ENCODE peak calls at places on chromosomes 1 and 21, in nine cellular contexts. One of them, this sample, is unnamed.

GRCh38 chr1:81848880-81849500 is 48.3 kb downstream of the ADGRL2 start:
- DNase-seq in activated naive CD4-positive, alpha-beta T cell treated with Interleukin-2 at 50 U/mL for 16 hours: no peak
- DNase-seq in T-cell: no peak
- DNase-seq in IMR-90: no peak
- DNase-seq in AG10803: no peak
- DNase-seq in NCI-H1092 treated with DMSO at 0.1 percent for 48 hours: peak
- DNase-seq in SJSA1: no peak
- DNase-seq in body of pancreas: no peak
- DNase-seq in activated T-cell treated with anti-CD3 and anti-CD28 coated beads, Interleukin-2, amount 50 U/mL, for 4 hours: no peak
- DNase-seq in this sample: no peak

GRCh38 chr1:55055951-55056631 is 16.7 kb downstream of the PCSK9 start:
- DNase-seq in activated naive CD4-positive, alpha-beta T cell treated with Interleukin-2 at 50 U/mL for 16 hours: no peak
- DNase-seq in T-cell: no peak
- DNase-seq in IMR-90: no peak
- DNase-seq in AG10803: no peak
- DNase-seq in NCI-H1092 treated with DMSO at 0.1 percent for 48 hours: no peak
- DNase-seq in SJSA1: no peak
- DNase-seq in body of pancreas: no peak
- DNase-seq in activated T-cell treated with anti-CD3 and anti-CD28 coated beads, Interleukin-2, amount 50 U/mL, for 4 hours: no peak
- DNase-seq in this sample: no peak

GRCh38 chr1:81007024-81007423 is 793.7 kb upstream of the ADGRL2 start:
- DNase-seq in activated naive CD4-positive, alpha-beta T cell treated with Interleukin-2 at 50 U/mL for 16 hours: no peak
- DNase-seq in T-cell: no peak
- DNase-seq in IMR-90: no peak
- DNase-seq in AG10803: no peak
- DNase-seq in NCI-H1092 treated with DMSO at 0.1 percent for 48 hours: no peak
- DNase-seq in SJSA1: no peak
- DNase-seq in body of pancreas: no peak
- DNase-seq in activated T-cell treated with anti-CD3 and anti-CD28 coated beads, Interleukin-2, amount 50 U/mL, for 4 hours: no peak
- DNase-seq in this sample: no peak

GRCh38 chr1:21937372-21938121 is 437 bp upstream of the HSPG2 start:
- DNase-seq in activated naive CD4-positive, alpha-beta T cell treated with Interleukin-2 at 50 U/mL for 16 hours: peak
- DNase-seq in T-cell: peak
- DNase-seq in IMR-90: peak
- DNase-seq in AG10803: peak
- DNase-seq in NCI-H1092 treated with DMSO at 0.1 percent for 48 hours: peak
- DNase-seq in SJSA1: peak
- DNase-seq in body of pancreas: peak
- DNase-seq in activated T-cell treated with anti-CD3 and anti-CD28 coated beads, Interleukin-2, amount 50 U/mL, for 4 hours: peak
- DNase-seq in this sample: peak

GRCh38 chr1:110106013-110106941 is 6.0 kb upstream of the UBL4B start:
- DNase-seq in activated naive CD4-positive, alpha-beta T cell treated with Interleukin-2 at 50 U/mL for 16 hours: peak
- DNase-seq in T-cell: peak
- DNase-seq in IMR-90: peak
- DNase-seq in AG10803: peak
- DNase-seq in NCI-H1092 treated with DMSO at 0.1 percent for 48 hours: peak
- DNase-seq in SJSA1: peak
- DNase-seq in body of pancreas: peak
- DNase-seq in activated T-cell treated with anti-CD3 and anti-CD28 coated beads, Interleukin-2, amount 50 U/mL, for 4 hours: peak
- DNase-seq in this sample: peak

GRCh38 chr21:26171310-26172100 is 935 bp upstream of the APP start:
- DNase-seq in activated naive CD4-positive, alpha-beta T cell treated with Interleukin-2 at 50 U/mL for 16 hours: no peak
- DNase-seq in T-cell: no peak
- DNase-seq in IMR-90: no peak
- DNase-seq in AG10803: no peak
- DNase-seq in NCI-H1092 treated with DMSO at 0.1 percent for 48 hours: peak
- DNase-seq in SJSA1: no peak
- DNase-seq in body of pancreas: no peak
- DNase-seq in activated T-cell treated with anti-CD3 and anti-CD28 coated beads, Interleukin-2, amount 50 U/mL, for 4 hours: no peak
- DNase-seq in this sample: no peak

GRCh38 chr1:165949335-165950130 is 122.1 kb downstream of the UCK2 start:
- DNase-seq in activated naive CD4-positive, alpha-beta T cell treated with Interleukin-2 at 50 U/mL for 16 hours: no peak
- DNase-seq in T-cell: no peak
- DNase-seq in IMR-90: no peak
- DNase-seq in AG10803: peak
- DNase-seq in NCI-H1092 treated with DMSO at 0.1 percent for 48 hours: no peak
- DNase-seq in SJSA1: no peak
- DNase-seq in body of pancreas: no peak
- DNase-seq in activated T-cell treated with anti-CD3 and anti-CD28 coated beads, Interleukin-2, amount 50 U/mL, for 4 hours: no peak
- DNase-seq in this sample: no peak

GRCh38 chr1:14969006-14969405 is 184.5 kb upstream of the TMEM51 start:
- DNase-seq in activated naive CD4-positive, alpha-beta T cell treated with Interleukin-2 at 50 U/mL for 16 hours: peak
- DNase-seq in T-cell: peak
- DNase-seq in IMR-90: no peak
- DNase-seq in AG10803: peak
- DNase-seq in NCI-H1092 treated with DMSO at 0.1 percent for 48 hours: no peak
- DNase-seq in SJSA1: no peak
- DNase-seq in body of pancreas: no peak
- DNase-seq in activated T-cell treated with anti-CD3 and anti-CD28 coated beads, Interleukin-2, amount 50 U/mL, for 4 hours: no peak
- DNase-seq in this sample: no peak

GRCh38 chr1:46190539-46190938 is 7.7 kb downstream of the POMGNT1 start:
- DNase-seq in activated naive CD4-positive, alpha-beta T cell treated with Interleukin-2 at 50 U/mL for 16 hours: no peak
- DNase-seq in T-cell: no peak
- DNase-seq in IMR-90: no peak
- DNase-seq in AG10803: no peak
- DNase-seq in NCI-H1092 treated with DMSO at 0.1 percent for 48 hours: no peak
- DNase-seq in SJSA1: no peak
- DNase-seq in body of pancreas: no peak
- DNase-seq in activated T-cell treated with anti-CD3 and anti-CD28 coated beads, Interleukin-2, amount 50 U/mL, for 4 hours: no peak
- DNase-seq in this sample: no peak

GRCh38 chr1:22817462-22817861 is 106.8 kb downstream of the EPHB2 start:
- DNase-seq in activated naive CD4-positive, alpha-beta T cell treated with Interleukin-2 at 50 U/mL for 16 hours: no peak
- DNase-seq in T-cell: no peak
- DNase-seq in IMR-90: no peak
- DNase-seq in AG10803: no peak
- DNase-seq in NCI-H1092 treated with DMSO at 0.1 percent for 48 hours: no peak
- DNase-seq in SJSA1: no peak
- DNase-seq in body of pancreas: no peak
- DNase-seq in activated T-cell treated with anti-CD3 and anti-CD28 coated beads, Interleukin-2, amount 50 U/mL, for 4 hours: no peak
- DNase-seq in this sample: no peak

GRCh38 chr1:94079056-94079990 is 41.6 kb downstream of the ABCA4 start:
- DNase-seq in activated naive CD4-positive, alpha-beta T cell treated with Interleukin-2 at 50 U/mL for 16 hours: no peak
- DNase-seq in T-cell: no peak
- DNase-seq in IMR-90: no peak
- DNase-seq in AG10803: no peak
- DNase-seq in NCI-H1092 treated with DMSO at 0.1 percent for 48 hours: no peak
- DNase-seq in SJSA1: peak
- DNase-seq in body of pancreas: no peak
- DNase-seq in activated T-cell treated with anti-CD3 and anti-CD28 coated beads, Interleukin-2, amount 50 U/mL, for 4 hours: no peak
- DNase-seq in this sample: no peak

GRCh38 chr1:149844096-149844495 is 55.3 kb upstream of the BOLA1 start:
- DNase-seq in activated naive CD4-positive, alpha-beta T cell treated with Interleukin-2 at 50 U/mL for 16 hours: peak
- DNase-seq in T-cell: no peak
- DNase-seq in IMR-90: peak
- DNase-seq in AG10803: peak
- DNase-seq in NCI-H1092 treated with DMSO at 0.1 percent for 48 hours: no peak
- DNase-seq in SJSA1: no peak
- DNase-seq in body of pancreas: no peak
- DNase-seq in activated T-cell treated with anti-CD3 and anti-CD28 coated beads, Interleukin-2, amount 50 U/mL, for 4 hours: peak
- DNase-seq in this sample: peak

GRCh38 chr1:225662155-225662554 is 9.2 kb upstream of the ENAH start:
- DNase-seq in activated naive CD4-positive, alpha-beta T cell treated with Interleukin-2 at 50 U/mL for 16 hours: no peak
- DNase-seq in T-cell: no peak
- DNase-seq in IMR-90: no peak
- DNase-seq in AG10803: no peak
- DNase-seq in NCI-H1092 treated with DMSO at 0.1 percent for 48 hours: no peak
- DNase-seq in SJSA1: no peak
- DNase-seq in body of pancreas: no peak
- DNase-seq in activated T-cell treated with anti-CD3 and anti-CD28 coated beads, Interleukin-2, amount 50 U/mL, for 4 hours: no peak
- DNase-seq in this sample: no peak

GRCh38 chr1:66271904-66272254 is 262.1 kb upstream of the SGIP1 start:
- DNase-seq in activated naive CD4-positive, alpha-beta T cell treated with Interleukin-2 at 50 U/mL for 16 hours: no peak
- DNase-seq in T-cell: no peak
- DNase-seq in IMR-90: peak
- DNase-seq in AG10803: peak
- DNase-seq in NCI-H1092 treated with DMSO at 0.1 percent for 48 hours: no peak
- DNase-seq in SJSA1: no peak
- DNase-seq in body of pancreas: peak
- DNase-seq in activated T-cell treated with anti-CD3 and anti-CD28 coated beads, Interleukin-2, amount 50 U/mL, for 4 hours: no peak
- DNase-seq in this sample: no peak

GRCh38 chr1:11179125-11179524 is 10.0 kb upstream of the ANGPTL7 start:
- DNase-seq in activated naive CD4-positive, alpha-beta T cell treated with Interleukin-2 at 50 U/mL for 16 hours: no peak
- DNase-seq in T-cell: no peak
- DNase-seq in IMR-90: no peak
- DNase-seq in AG10803: no peak
- DNase-seq in NCI-H1092 treated with DMSO at 0.1 percent for 48 hours: no peak
- DNase-seq in SJSA1: no peak
- DNase-seq in body of pancreas: no peak
- DNase-seq in activated T-cell treated with anti-CD3 and anti-CD28 coated beads, Interleukin-2, amount 50 U/mL, for 4 hours: no peak
- DNase-seq in this sample: no peak

GRCh38 chr21:14086553-14086952 is 124.2 kb downstream of the LIPI start:
- DNase-seq in activated naive CD4-positive, alpha-beta T cell treated with Interleukin-2 at 50 U/mL for 16 hours: no peak
- DNase-seq in T-cell: no peak
- DNase-seq in IMR-90: no peak
- DNase-seq in AG10803: no peak
- DNase-seq in NCI-H1092 treated with DMSO at 0.1 percent for 48 hours: no peak
- DNase-seq in SJSA1: no peak
- DNase-seq in body of pancreas: no peak
- DNase-seq in activated T-cell treated with anti-CD3 and anti-CD28 coated beads, Interleukin-2, amount 50 U/mL, for 4 hours: no peak
- DNase-seq in this sample: no peak

GRCh38 chr1:201185527-201186128 is 5.0 kb upstream of the IGFN1 start:
- DNase-seq in activated naive CD4-positive, alpha-beta T cell treated with Interleukin-2 at 50 U/mL for 16 hours: no peak
- DNase-seq in T-cell: no peak
- DNase-seq in IMR-90: no peak
- DNase-seq in AG10803: no peak
- DNase-seq in NCI-H1092 treated with DMSO at 0.1 percent for 48 hours: no peak
- DNase-seq in SJSA1: peak
- DNase-seq in body of pancreas: no peak
- DNase-seq in activated T-cell treated with anti-CD3 and anti-CD28 coated beads, Interleukin-2, amount 50 U/mL, for 4 hours: no peak
- DNase-seq in this sample: no peak

GRCh38 chr21:45366931-45367401 is 38.0 kb upstream of the COL18A1 start:
- DNase-seq in activated naive CD4-positive, alpha-beta T cell treated with Interleukin-2 at 50 U/mL for 16 hours: no peak
- DNase-seq in T-cell: no peak
- DNase-seq in IMR-90: peak
- DNase-seq in AG10803: peak
- DNase-seq in NCI-H1092 treated with DMSO at 0.1 percent for 48 hours: no peak
- DNase-seq in SJSA1: peak
- DNase-seq in body of pancreas: peak
- DNase-seq in activated T-cell treated with anti-CD3 and anti-CD28 coated beads, Interleukin-2, amount 50 U/mL, for 4 hours: no peak
- DNase-seq in this sample: no peak

GRCh38 chr1:195188821-195189220 is 1419.4 kb downstream of the KCNT2 start:
- DNase-seq in activated naive CD4-positive, alpha-beta T cell treated with Interleukin-2 at 50 U/mL for 16 hours: no peak
- DNase-seq in T-cell: no peak
- DNase-seq in IMR-90: peak
- DNase-seq in AG10803: no peak
- DNase-seq in NCI-H1092 treated with DMSO at 0.1 percent for 48 hours: no peak
- DNase-seq in SJSA1: no peak
- DNase-seq in body of pancreas: no peak
- DNase-seq in activated T-cell treated with anti-CD3 and anti-CD28 coated beads, Interleukin-2, amount 50 U/mL, for 4 hours: no peak
- DNase-seq in this sample: no peak

GRCh38 chr1:63891211-63891610 is 117.4 kb downstream of the ROR1 start:
- DNase-seq in activated naive CD4-positive, alpha-beta T cell treated with Interleukin-2 at 50 U/mL for 16 hours: no peak
- DNase-seq in T-cell: no peak
- DNase-seq in IMR-90: no peak
- DNase-seq in AG10803: no peak
- DNase-seq in NCI-H1092 treated with DMSO at 0.1 percent for 48 hours: no peak
- DNase-seq in SJSA1: no peak
- DNase-seq in body of pancreas: peak
- DNase-seq in activated T-cell treated with anti-CD3 and anti-CD28 coated beads, Interleukin-2, amount 50 U/mL, for 4 hours: no peak
- DNase-seq in this sample: no peak

GRCh38 chr1:198212675-198213074 is 55.9 kb downstream of the NEK7 start:
- DNase-seq in activated naive CD4-positive, alpha-beta T cell treated with Interleukin-2 at 50 U/mL for 16 hours: no peak
- DNase-seq in T-cell: no peak
- DNase-seq in IMR-90: peak
- DNase-seq in AG10803: peak
- DNase-seq in NCI-H1092 treated with DMSO at 0.1 percent for 48 hours: no peak
- DNase-seq in SJSA1: no peak
- DNase-seq in body of pancreas: no peak
- DNase-seq in activated T-cell treated with anti-CD3 and anti-CD28 coated beads, Interleukin-2, amount 50 U/mL, for 4 hours: no peak
- DNase-seq in this sample: peak